ENCODE peak calls at places on chromosome 6, in ten cellular contexts. S is pancreas, M is left lung, X is suprapubic skin, A is Calu3, G is nephron progenitor cell, Z is endothelial cell, V is fibroblast of pulmonary artery, O is adrenal gland, Q is fibroblast of lung. U is an unnamed sample.

GRCh38 chr6:87832025-87832825 is 130.2 kb upstream of the AKIRIN2 start:
- DNase-seq in S (no peak), M (no peak), X (no peak), A (no peak), G (no peak), Z (no peak), V (peak), O (no peak), Q (peak), U (no peak)

GRCh38 chr6:144406796-144407195 is 121.7 kb downstream of the UTRN start:
- DNase-seq in S (no peak), M (no peak), X (no peak), A (no peak), G (no peak), Z (peak), V (peak), O (no peak), Q (no peak), U (no peak)

GRCh38 chr6:94902974-94903628 is 674.2 kb upstream of the MANEA start:
- DNase-seq in S (no peak), M (no peak), X (no peak), A (no peak), G (no peak), Z (no peak), V (no peak), O (no peak), Q (no peak), U (no peak)

GRCh38 chr6:149024361-149024760 is 277.5 kb downstream of the UST start:
- DNase-seq in S (no peak), M (no peak), X (no peak), A (no peak), G (no peak), Z (no peak), V (no peak), O (no peak), Q (no peak), U (no peak)

GRCh38 chr6:1267057-1267732 is 44.7 kb upstream of the FOXQ1 start:
- DNase-seq in S (no peak), M (no peak), X (no peak), A (peak), G (no peak), Z (no peak), V (no peak), O (no peak), Q (peak), U (no peak)

GRCh38 chr6:166019214-166019613 is 148.4 kb downstream of the TBXT start:
- DNase-seq in S (no peak), M (no peak), X (no peak), A (no peak), G (no peak), Z (no peak), V (no peak), O (no peak), Q (no peak), U (no peak)

GRCh38 chr6:170023620-170024521 is 267.0 kb downstream of the DLL1 start:
- DNase-seq in S (no peak), M (peak), X (peak), A (no peak), G (no peak), Z (no peak), V (no peak), O (no peak), Q (no peak), U (peak)

GRCh38 chr6:170291271-170292110 is 613 bp upstream of the DLL1 start:
- DNase-seq in S (peak), M (peak), X (peak), A (no peak), G (peak), Z (peak), V (no peak), O (peak), Q (no peak), U (peak)

GRCh38 chr6:113120577-113121285 is 736.4 kb upstream of the MARCKS start:
- DNase-seq in S (no peak), M (no peak), X (no peak), A (peak), G (no peak), Z (no peak), V (peak), O (no peak), Q (peak), U (no peak)

GRCh38 chr6:44851176-44851575 is 463.7 kb downstream of the CDC5L start:
- DNase-seq in S (no peak), M (no peak), X (no peak), A (no peak), G (no peak), Z (no peak), V (peak), O (no peak), Q (peak), U (no peak)

GRCh38 chr6:117496383-117496990 is 14.0 kb downstream of the DCBLD1 start:
- DNase-seq in S (no peak), M (no peak), X (no peak), A (no peak), G (no peak), Z (no peak), V (peak), O (no peak), Q (peak), U (no peak)

GRCh38 chr6:128655978-128656498 is 135.6 kb upstream of the PTPRK start:
- DNase-seq in S (no peak), M (no peak), X (no peak), A (peak), G (no peak), Z (no peak), V (peak), O (no peak), Q (peak), U (no peak)

GRCh38 chr6:88952065-88952704 is 11.2 kb downstream of the RNGTT start:
- DNase-seq in S (no peak), M (no peak), X (no peak), A (peak), G (no peak), Z (no peak), V (peak), O (no peak), Q (peak), U (no peak)

GRCh38 chr6:25306379-25306778 is 27.2 kb downstream of the CARMIL1 start:
- DNase-seq in S (no peak), M (no peak), X (no peak), A (no peak), G (no peak), Z (no peak), V (no peak), O (no peak), Q (no peak), U (no peak)

GRCh38 chr6:170049641-170050491 is 241.0 kb downstream of the DLL1 start:
- DNase-seq in S (peak), M (peak), X (peak), A (no peak), G (no peak), Z (no peak), V (peak), O (peak), Q (no peak), U (peak)

GRCh38 chr6:82364087-82365010 is 732 bp downstream of the TPBG start:
- DNase-seq in S (peak), M (peak), X (peak), A (peak), G (peak), Z (peak), V (peak), O (peak), Q (peak), U (no peak)

GRCh38 chr6:68313911-68314310 is 321.2 kb upstream of the ADGRB3 start:
- DNase-seq in S (no peak), M (no peak), X (no peak), A (no peak), G (no peak), Z (no peak), V (peak), O (no peak), Q (peak), U (no peak)
- TF ChIP-seq CTCF in S (no peak), M (no peak), X (no peak), A (no peak), G (no peak), Z (no peak), V (peak), O (no peak), Q (peak), U (no peak)

GRCh38 chr6:40326689-40327404 is 260.3 kb downstream of the LRFN2 start:
- DNase-seq in S (no peak), M (no peak), X (no peak), A (no peak), G (no peak), Z (no peak), V (no peak), O (no peak), Q (no peak), U (no peak)

GRCh38 chr6:40330301-40330721 is 256.9 kb downstream of the LRFN2 start:
- DNase-seq in S (no peak), M (no peak), X (no peak), A (no peak), G (no peak), Z (no peak), V (no peak), O (no peak), Q (no peak), U (no peak)

GRCh38 chr6:40325791-40326190 is 261.4 kb downstream of the LRFN2 start:
- DNase-seq in S (no peak), M (no peak), X (no peak), A (no peak), G (no peak), Z (no peak), V (no peak), O (no peak), Q (no peak), U (no peak)

GRCh38 chr6:40328988-40329545 is 258.1 kb downstream of the LRFN2 start:
- DNase-seq in S (no peak), M (no peak), X (no peak), A (no peak), G (no peak), Z (no peak), V (no peak), O (no peak), Q (no peak), U (no peak)

DNA sequence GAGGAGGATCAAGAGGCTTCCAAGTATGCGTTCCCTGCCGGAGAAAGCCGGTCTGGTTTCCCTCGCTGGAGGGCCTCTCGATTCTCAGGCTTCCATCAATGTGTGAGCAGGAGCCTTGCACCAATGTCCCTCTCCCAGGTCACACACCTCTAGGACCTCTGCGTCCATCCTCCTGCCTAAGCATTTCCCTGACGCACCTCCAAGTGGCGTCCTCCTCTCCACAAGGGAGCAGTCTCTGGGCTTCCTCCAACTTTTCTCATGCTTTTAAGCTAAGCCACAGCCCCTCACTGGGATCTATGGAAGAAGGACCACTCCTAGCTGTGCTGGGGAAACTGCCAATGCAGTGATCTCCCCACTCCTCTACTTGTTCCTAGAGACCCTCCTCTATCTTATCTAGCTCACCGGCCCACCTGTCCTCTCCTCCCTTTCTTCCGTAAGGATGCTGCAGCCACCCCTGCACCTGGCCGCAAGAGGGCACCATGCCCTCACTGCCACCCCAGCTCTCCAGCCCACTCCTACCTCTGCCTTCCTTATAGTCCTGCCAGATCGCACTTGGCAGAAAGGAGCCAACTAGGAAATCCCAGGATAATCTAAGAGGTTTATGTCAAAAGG is 258.7 kb downstream of the LRFN2 start:
- DNase-seq in S (peak), M (no peak), X (no peak), A (peak), G (peak), Z (peak), V (no peak), O (peak), Q (no peak), U (no peak)
- TF ChIP-seq CTCF in S (peak), M (peak), X (peak), A (peak), G (peak), Z (peak), V (peak), O (peak), Q (no peak), U (no peak)

GRCh38 chr6:2760882-2761842 is 4.0 kb upstream of the WRNIP1 start:
- DNase-seq in S (no peak), M (no peak), X (no peak), A (no peak), G (no peak), Z (no peak), V (no peak), O (no peak), Q (no peak), U (no peak)
- TF ChIP-seq CTCF in S (peak), M (peak), X (peak), A (peak), G (peak), Z (peak), V (peak), O (peak), Q (no peak), U (peak)

GRCh38 chr6:36422714-36423100 is 19.9 kb downstream of the PXT1 start:
- DNase-seq in S (no peak), M (no peak), X (no peak), A (no peak), G (no peak), Z (no peak), V (no peak), O (no peak), Q (no peak), U (no peak)

GRCh38 chr6:36427781-36428345 is 14.8 kb downstream of the PXT1 start:
- DNase-seq in S (no peak), M (no peak), X (no peak), A (no peak), G (no peak), Z (no peak), V (peak), O (no peak), Q (peak), U (no peak)

GRCh38 chr6:36426622-36427021 is 16.0 kb downstream of the PXT1 start:
- DNase-seq in S (no peak), M (no peak), X (no peak), A (no peak), G (no peak), Z (no peak), V (no peak), O (no peak), Q (no peak), U (no peak)

GRCh38 chr6:36419295-36419694 is 23.4 kb downstream of the PXT1 start:
- DNase-seq in S (no peak), M (no peak), X (no peak), A (no peak), G (no peak), Z (no peak), V (no peak), O (no peak), Q (no peak), U (no peak)

DNA sequence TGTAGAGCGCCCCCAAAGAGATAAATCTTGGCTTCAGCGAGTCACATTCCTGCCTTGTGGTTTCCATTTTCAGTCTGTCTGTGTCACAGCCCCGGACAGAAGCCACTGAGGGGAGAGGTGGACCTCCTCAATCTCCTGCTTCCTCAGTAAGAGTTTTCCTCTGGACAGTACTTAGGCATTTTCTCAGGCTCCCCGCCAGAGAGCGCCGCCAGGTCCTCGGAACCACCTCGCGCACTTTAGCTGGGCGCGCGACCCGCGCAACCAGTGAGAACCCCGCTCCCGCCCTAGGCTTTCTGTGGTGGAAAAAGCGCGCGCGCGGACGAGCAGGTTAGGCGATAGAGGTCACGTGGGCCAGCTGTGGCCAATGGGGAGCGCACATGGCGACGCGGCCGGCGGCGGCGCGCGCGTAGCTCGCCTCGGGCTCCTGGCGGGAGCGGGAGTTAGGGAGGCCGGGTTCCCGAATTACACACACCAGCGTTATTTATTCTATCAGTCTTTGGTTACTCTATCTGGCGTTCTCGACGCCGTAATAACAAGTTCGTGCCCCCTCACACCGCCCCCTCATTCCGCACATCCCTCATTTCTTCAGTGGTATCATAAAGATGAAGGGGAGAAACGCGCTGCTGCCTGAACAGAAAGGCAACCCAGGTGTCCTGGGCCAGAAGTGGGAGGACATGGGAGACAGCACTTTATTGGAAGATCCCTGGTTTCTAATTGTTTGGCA is 19.4 kb downstream of the PXT1 start:
- DNase-seq in S (peak), M (peak), X (peak), A (peak), G (peak), Z (peak), V (peak), O (peak), Q (peak), U (peak)
- TF ChIP-seq CTCF in S (peak), M (peak), X (peak), A (peak), G (peak), Z (no peak), V (peak), O (peak), Q (peak), U (peak)

GRCh38 chr6:28896505-28897392 is 27.0 kb downstream of the TRIM27 start:
- DNase-seq in S (peak), M (peak), X (peak), A (peak), G (peak), Z (peak), V (peak), O (peak), Q (peak), U (peak)
- TF ChIP-seq CTCF in S (peak), M (no peak), X (peak), A (no peak), G (no peak), Z (no peak), V (peak), O (peak), Q (peak), U (peak)

GRCh38 chr6:10385512-10386132 is 29.3 kb downstream of the TFAP2A start:
- DNase-seq in S (no peak), M (no peak), X (no peak), A (no peak), G (peak), Z (no peak), V (no peak), O (no peak), Q (no peak), U (no peak)
- TF ChIP-seq CTCF in S (no peak), M (no peak), X (no peak), A (no peak), G (no peak), Z (no peak), V (no peak), O (no peak), Q (no peak), U (no peak)

GRCh38 chr6:132764370-132764769 is 6.7 kb upstream of the VNN2 start:
- DNase-seq in S (no peak), M (peak), X (no peak), A (peak), G (peak), Z (no peak), V (peak), O (peak), Q (peak), U (no peak)
- TF ChIP-seq CTCF in S (no peak), M (no peak), X (no peak), A (no peak), G (no peak), Z (no peak), V (no peak), O (no peak), Q (no peak), U (no peak)

GRCh38 chr6:41266555-41266954 is 19.9 kb downstream of the TREM1 start:
- DNase-seq in S (no peak), M (no peak), X (no peak), A (no peak), G (no peak), Z (no peak), V (no peak), O (no peak), Q (no peak), U (no peak)

GRCh38 chr6:41258196-41258493 is 28.3 kb downstream of the TREM1 start:
- DNase-seq in S (no peak), M (no peak), X (no peak), A (no peak), G (no peak), Z (no peak), V (no peak), O (no peak), Q (no peak), U (no peak)

GRCh38 chr6:41268478-41268877 is 18.0 kb downstream of the TREM1 start:
- DNase-seq in S (no peak), M (no peak), X (no peak), A (no peak), G (no peak), Z (no peak), V (no peak), O (no peak), Q (no peak), U (no peak)

GRCh38 chr6:41262401-41262800 is 24.1 kb downstream of the TREM1 start:
- DNase-seq in S (no peak), M (no peak), X (no peak), A (no peak), G (no peak), Z (no peak), V (no peak), O (no peak), Q (no peak), U (no peak)

GRCh38 chr6:41263267-41263666 is 23.2 kb downstream of the TREM1 start:
- DNase-seq in S (no peak), M (no peak), X (no peak), A (no peak), G (no peak), Z (no peak), V (no peak), O (no peak), Q (no peak), U (no peak)
- TF ChIP-seq CTCF in S (no peak), M (no peak), X (no peak), A (no peak), G (no peak), Z (no peak), V (no peak), O (no peak), Q (no peak), U (no peak)

U was measured in CD14-positive monocyte.